ENCODE peak calls at places on chromosome 18, in ten cellular contexts. B, U, Z, Y, P, W, A, R, D and C are unnamed samples.

GRCh38 chr18:3604260-3604625 is 154.3 kb downstream of the TGIF1 start:
- DNase-seq in R (no peak), W (no peak), Y (no peak), U (no peak), A (peak; percentile 40), D (no peak), B (no peak), Z (no peak), P (no peak), C (no peak)

GRCh38 chr18:70907673-70908072 is 618.8 kb downstream of the SOCS6 start:
- DNase-seq in A (peak; percentile 21), Z (no peak), Y (peak; percentile 40), R (no peak), D (no peak), W (no peak), B (no peak), P (peak; percentile 49), U (no peak), C (no peak)

GRCh38 chr18:57198025-57198424 is 51.1 kb downstream of the BOD1L2 start:
- DNase-seq in P (no peak), U (no peak), R (no peak), Z (no peak), B (no peak), A (no peak), Y (no peak), W (no peak), D (no peak), C (no peak)

GRCh38 chr18:22710628-22711380 is 222.3 kb upstream of the RBBP8 start:
- DNase-seq in P (peak; percentile 61), Y (peak; percentile 69), D (peak; percentile 74), U (no peak), R (peak; percentile 56), W (no peak), A (peak; percentile 25), Z (no peak), B (peak; percentile 84), C (no peak)

GRCh38 chr18:47036298-47036874 is 965 bp upstream of the ELOA2 start:
- DNase-seq in Y (peak; percentile 59), Z (no peak), R (no peak), B (peak; percentile 17), W (peak; percentile 14), U (no peak), A (peak; percentile 39), P (peak; percentile 65), D (no peak), C (peak; percentile 22)

GRCh38 chr18:48563027-48563426 is 24.2 kb downstream of the CTIF start:
- DNase-seq in W (peak; percentile 83), D (no peak), R (no peak), Z (no peak), U (no peak), B (peak; percentile 88), Y (peak; percentile 66), P (peak; percentile 79), A (no peak), C (peak; percentile 77)

GRCh38 chr18:5490753-5491240 is 53.0 kb downstream of the EPB41L3 start:
- DNase-seq in A (no peak), D (no peak), Z (no peak), U (no peak), B (no peak), R (no peak), W (no peak), Y (no peak), P (no peak), C (no peak)

GRCh38 chr18:47846431-47846830 is 84.0 kb downstream of the SMAD2 start:
- DNase-seq in Y (no peak), P (no peak), R (no peak), A (no peak), D (no peak), W (no peak), B (peak; percentile 42), Z (no peak), U (no peak), C (no peak)

GRCh38 chr18:24727685-24728084 is 267.2 kb downstream of the HRH4 start:
- DNase-seq in D (no peak), Y (no peak), Z (no peak), P (no peak), U (no peak), R (no peak), A (peak; percentile 32), W (no peak), B (no peak), C (no peak)

GRCh38 chr18:32289480-32290075 is 99.7 kb downstream of the MEP1B start:
- DNase-seq in Y (peak; percentile 87), U (no peak), W (peak; percentile 39), P (peak; percentile 82), R (no peak), A (peak; percentile 77), D (no peak), B (peak; percentile 51), Z (no peak), C (peak; percentile 63)

GRCh38 chr18:3388980-3389379 is 61.0 kb upstream of the TGIF1 start:
- DNase-seq in U (no peak), Y (no peak), R (no peak), B (no peak), P (peak; percentile 58), D (no peak), Z (no peak), A (no peak), W (no peak), C (no peak)

GRCh38 chr18:2897448-2898052 is 50.7 kb downstream of the EMILIN2 start:
- DNase-seq in W (no peak), D (no peak), U (no peak), A (no peak), P (no peak), R (no peak), B (no peak), Y (no peak), Z (no peak), C (no peak)

DNA sequence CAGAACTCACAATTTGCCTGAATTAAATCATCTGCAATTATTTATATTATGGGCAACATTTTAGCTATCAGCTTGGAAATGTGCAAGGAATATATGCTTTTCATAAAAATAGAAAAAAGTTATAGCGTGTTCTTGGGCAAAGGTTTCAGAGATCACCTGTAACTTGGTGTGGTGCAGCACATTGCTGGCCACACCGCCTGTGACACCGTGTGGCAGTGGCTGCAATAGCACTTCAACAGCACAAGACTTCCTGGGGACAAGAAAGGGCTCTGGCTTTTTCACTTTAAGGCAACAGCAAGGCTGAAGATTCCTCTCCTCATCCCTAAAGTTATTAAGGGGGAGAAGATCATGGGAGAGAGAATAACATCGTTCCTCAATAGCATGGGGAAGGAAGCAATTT is 14.8 kb upstream of the SERPINB3 start:
- DNase-seq in D (no peak), R (no peak), Z (no peak), P (peak; percentile 50), W (no peak), Y (no peak), A (peak; percentile 67), B (no peak), U (no peak), C (peak; percentile 44)
- TF ChIP-seq CTCF in D (no peak), R (no peak), Z (no peak), P (peak; percentile 37), W (peak; percentile 25), Y (no peak), A (peak; percentile 58), B (no peak), U (peak; percentile 59), C (peak; percentile 56)

DNA sequence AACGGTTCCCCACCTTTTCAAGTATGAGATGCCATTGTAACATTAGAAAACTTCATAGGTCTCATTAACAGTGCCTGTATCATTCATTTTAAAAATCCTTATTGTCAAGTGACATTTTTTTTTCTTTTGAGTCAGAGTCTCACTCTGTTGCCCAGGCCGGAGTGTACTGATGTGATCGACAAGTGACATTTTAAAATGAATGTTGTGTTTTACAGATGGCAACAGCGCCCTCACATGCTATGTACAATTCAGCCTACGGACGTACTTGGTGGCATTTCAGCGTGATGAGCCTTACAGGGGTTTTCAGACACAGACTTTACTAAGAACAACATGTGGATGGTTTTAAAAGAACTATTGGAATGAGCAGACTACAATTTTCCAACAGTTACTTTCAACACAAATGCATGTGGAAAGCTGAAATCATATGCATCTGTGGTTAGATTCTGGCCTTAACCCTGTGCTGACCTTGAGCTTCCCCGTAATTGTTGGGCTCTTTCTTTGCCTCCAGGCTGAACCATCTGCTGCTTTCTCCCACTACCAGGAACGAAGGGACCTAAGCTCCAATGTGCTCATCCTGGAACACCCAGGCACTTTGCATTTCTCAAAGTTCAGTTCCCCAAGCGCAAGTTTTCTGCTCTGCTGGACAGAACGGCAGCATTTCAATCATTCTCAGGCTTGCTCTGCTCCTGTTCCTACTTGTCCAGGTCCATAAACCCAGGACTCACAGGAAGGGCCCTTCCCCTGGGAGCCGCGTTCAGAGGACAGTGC is 119.9 kb upstream of the NDUFV2 start:
- DNase-seq in D (no peak), Y (peak; percentile 88), P (peak; percentile 69), R (no peak), B (peak; percentile 82), W (peak; percentile 80), U (no peak), Z (no peak), A (peak; percentile 69), C (peak; percentile 46)
- TF ChIP-seq CTCF in D (no peak), Y (peak; percentile 73), P (peak; percentile 45), R (no peak), B (peak; percentile 55), W (peak; percentile 41), U (peak; percentile 21), Z (no peak), A (peak; percentile 61), C (peak; percentile 34)

DNA sequence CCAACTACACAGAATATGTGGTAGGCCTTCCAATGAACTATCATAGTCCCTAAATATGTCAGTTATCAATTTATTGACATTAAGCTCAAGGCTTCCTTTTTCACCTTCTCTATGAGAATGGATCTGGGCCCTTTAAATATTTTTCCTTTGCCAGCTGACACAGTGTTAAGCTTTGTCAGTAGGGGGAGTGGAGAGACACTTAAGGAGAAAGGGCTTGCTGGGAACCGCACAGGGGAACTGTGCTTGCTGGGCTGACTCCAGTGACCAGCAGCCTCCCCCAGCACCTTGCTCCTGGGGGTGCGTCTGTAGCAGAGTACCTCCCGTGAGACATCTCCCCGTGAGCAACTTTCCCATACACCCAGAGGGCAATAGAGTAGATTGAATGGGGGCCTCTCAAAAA is 6.5 kb upstream of the PTPN2 start:
- DNase-seq in Y (no peak), W (no peak), D (no peak), A (no peak), Z (no peak), U (no peak), B (no peak), P (peak; percentile 51), R (no peak), C (peak; percentile 49)
- TF ChIP-seq CTCF in Y (peak; percentile 46), W (peak; percentile 17), D (no peak), A (no peak), Z (no peak), U (peak; percentile 32), B (peak; percentile 33), P (no peak), R (no peak), C (peak; percentile 12)

DNA sequence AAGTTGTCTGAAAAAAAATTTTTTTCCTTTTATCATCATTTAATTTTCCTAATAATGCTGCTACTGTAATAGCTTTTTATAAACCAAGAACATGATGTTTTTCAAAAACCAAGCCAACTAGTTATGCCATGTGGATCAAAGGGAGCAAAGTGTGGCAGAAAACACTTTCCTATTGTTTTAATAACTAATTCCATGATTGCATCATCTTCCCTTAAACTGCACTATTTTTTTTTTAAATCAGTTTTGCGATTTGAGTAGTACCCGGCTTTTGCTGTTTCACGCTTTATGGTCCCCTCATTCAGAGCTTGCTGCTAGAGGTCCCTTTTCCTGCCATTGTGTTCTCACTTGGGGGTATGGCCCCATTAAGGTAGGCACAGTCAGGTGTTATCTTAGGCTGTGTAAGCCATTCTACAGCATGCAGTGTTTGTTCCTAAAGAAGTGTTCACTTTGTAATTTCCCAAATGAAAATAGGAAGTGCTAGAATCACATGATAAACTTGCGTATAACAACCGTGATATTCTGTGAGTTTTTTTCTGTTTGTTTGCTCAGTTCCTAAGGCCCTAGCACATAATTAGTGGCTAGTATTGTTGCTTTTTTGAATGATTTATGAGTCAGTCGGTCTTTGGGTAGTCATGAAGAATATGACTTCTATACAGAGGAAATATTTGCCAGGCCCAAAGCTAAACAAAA is 225.8 kb downstream of the PTGR3 start:
- DNase-seq in P (no peak), R (no peak), Y (no peak), W (no peak), Z (no peak), B (no peak), A (no peak), D (no peak), U (no peak), C (no peak)
- TF ChIP-seq CTCF in P (no peak), R (no peak), Y (no peak), W (no peak), Z (no peak), B (no peak), A (no peak), D (no peak), U (no peak), C (no peak)